ENCODE peak calls at places on chromosomes 1 and 21, in four cellular contexts. Z is T-helper 17 cell; U is activated CD8-positive, alpha-beta memory T cell treated with anti-CD3 and anti-CD28 coated beads for 48 hours; X is ELF-1. H is an unnamed sample.

GRCh38 chr1:7663451-7664146 is 107.5 kb upstream of the VAMP3 start:
- DNase-seq in Z (no peak), U (no peak), X (no peak), H (no peak)

GRCh38 chr1:14514760-14515159 is 83.7 kb upstream of the KAZN start:
- DNase-seq in Z (no peak), X (no peak), U (no peak), H (no peak)

GRCh38 chr1:26036756-26037281 is 9.1 kb downstream of the SLC30A2 start:
- DNase-seq in X (no peak), Z (no peak), U (no peak), H (no peak)

GRCh38 chr1:84427520-84428188 is 29.4 kb downstream of the DNASE2B start:
- DNase-seq in Z (no peak), X (no peak), U (no peak), H (no peak)

GRCh38 chr1:177645491-177645890 is 324.4 kb downstream of the SEC16B start:
- DNase-seq in X (no peak), U (no peak), Z (no peak), H (no peak)

GRCh38 chr1:7130127-7130526 is 344.9 kb downstream of the CAMTA1 start:
- DNase-seq in U (no peak), X (no peak), Z (no peak), H (no peak)

GRCh38 chr1:6612641-6613360 is 730 bp upstream of the PHF13 start:
- DNase-seq in Z (no peak), U (no peak), X (peak), H (no peak)

GRCh38 chr21:26297856-26298255 is 127.3 kb upstream of the APP start:
- DNase-seq in U (no peak), Z (no peak), X (no peak), H (no peak)

GRCh38 chr1:163063131-163064059 is 5.8 kb upstream of the RGS4 start:
- DNase-seq in X (no peak), Z (no peak), U (no peak), H (no peak)

GRCh38 chr1:162074548-162074947 is 5.1 kb downstream of the NOS1AP start:
- DNase-seq in Z (no peak), X (no peak), U (no peak), H (no peak)

GRCh38 chr1:109160054-109160840 is 46.3 kb downstream of the ELAPOR1 start:
- DNase-seq in Z (no peak), U (no peak), X (no peak), H (no peak)

GRCh38 chr1:36016686-36017085 is 67.2 kb upstream of the TEKT2 start:
- DNase-seq in U (no peak), Z (no peak), X (no peak), H (no peak)

GRCh38 chr1:154219511-154219910 is 1.2 kb upstream of the UBAP2L start:
- DNase-seq in Z (no peak), U (no peak), X (peak), H (no peak)

GRCh38 chr21:46538851-46539666 is 65.8 kb downstream of the S100B start:
- DNase-seq in U (no peak), X (no peak), Z (no peak), H (no peak)

GRCh38 chr1:75170006-75170405 is 35.8 kb downstream of the LHX8 start:
- DNase-seq in Z (no peak), X (no peak), U (no peak), H (no peak)

GRCh38 chr1:181931873-181932272 is 129.6 kb downstream of the ZNF648 start:
- DNase-seq in Z (no peak), X (no peak), U (no peak), H (no peak)

GRCh38 chr1:60268451-60268850 is 194.9 kb upstream of the C1orf87 start:
- DNase-seq in U (no peak), Z (no peak), X (no peak), H (no peak)

GRCh38 chr1:100100202-100100601 is 32.5 kb downstream of the SASS6 start:
- DNase-seq in U (no peak), Z (no peak), X (no peak), H (no peak)

GRCh38 chr1:23548704-23549143 is 10.6 kb downstream of the ID3 start:
- DNase-seq in Z (no peak), X (no peak), U (no peak), H (no peak)

GRCh38 chr1:87358219-87358618 is 29.5 kb downstream of the LMO4 start:
- DNase-seq in X (no peak), U (no peak), Z (no peak), H (no peak)

GRCh38 chr1:14937288-14937949 is 216.1 kb upstream of the TMEM51 start:
- DNase-seq in Z (no peak), X (no peak), U (no peak), H (no peak)

GRCh38 chr21:18252686-18253085 is 8.1 kb downstream of the CHODL start:
- DNase-seq in X (no peak), Z (no peak), U (no peak), H (no peak)

GRCh38 chr21:17931080-17931479 is 111.9 kb upstream of the C21orf91 start:
- DNase-seq in Z (no peak), U (no peak), X (peak), H (no peak)

GRCh38 chr1:156875067-156875615 is 14.5 kb downstream of the NTRK1 start:
- DNase-seq in Z (no peak), U (no peak), X (no peak), H (no peak)

GRCh38 chr1:30472009-30472408 is 251.4 kb downstream of the MATN1 start:
- DNase-seq in Z (no peak), X (no peak), U (no peak), H (no peak)

GRCh38 chr1:243254233-243254926 is 701 bp downstream of the CEP170 start:
- DNase-seq in U (peak), Z (peak), X (peak), H (no peak)

GRCh38 chr1:176567190-176567794 is 104.3 kb downstream of the PAPPA2 start:
- DNase-seq in X (no peak), Z (no peak), U (no peak), H (peak)

GRCh38 chr1:162389021-162389818 is 7.7 kb downstream of the C1orf226 start:
- DNase-seq in U (no peak), Z (no peak), X (peak), H (no peak)

GRCh38 chr1:26277261-26277661 is 2.6 kb upstream of the SH3BGRL3 start:
- DNase-seq in Z (no peak), X (no peak), U (no peak), H (no peak)

GRCh38 chr1:197776348-197777082 is 1.2 kb upstream of the DENND1B start:
- DNase-seq in U (no peak), Z (no peak), X (no peak), H (no peak)

GRCh38 chr1:87279201-87279860 is 49.3 kb upstream of the LMO4 start:
- DNase-seq in X (no peak), Z (no peak), U (no peak), H (no peak)

GRCh38 chr1:74505889-74506288 is 6.5 kb downstream of the LRRC53 start:
- DNase-seq in U (no peak), X (no peak), Z (no peak), H (no peak)

GRCh38 chr1:25503551-25504426 is 39.6 kb upstream of the LDLRAP1 start:
- DNase-seq in Z (peak), X (peak), U (no peak), H (no peak)

GRCh38 chr1:8431028-8431427 is 113.1 kb downstream of the SLC45A1 start:
- DNase-seq in Z (no peak), U (no peak), X (no peak), H (no peak)

GRCh38 chr1:239997515-239998311 is 94.0 kb upstream of the FMN2 start:
- DNase-seq in X (peak), Z (no peak), U (no peak), H (no peak)

GRCh38 chr1:58968360-58968952 is 184.6 kb upstream of the JUN start:
- DNase-seq in U (no peak), X (no peak), Z (no peak), H (no peak)

GRCh38 chr1:241592273-241592958 is 47.8 kb downstream of the CHML start:
- DNase-seq in X (no peak), U (no peak), Z (no peak), H (peak)

H was measured in amniotic stem cell.